ENCODE peak calls at places on chromosomes 6 and 20, in seven cellular contexts. One of them, this sample, is unnamed.

GRCh38 chr6:9614778-9615177 is 800.1 kb downstream of the TFAP2A start:
- DNase-seq in stimulated activated CD4-positive, alpha-beta T cell treated with anti-CD3 and anti-CD28 coated beads, Interleukin-1b, Interleukin-23, amount 100 ng/mL, for 48 hours: no peak
- DNase-seq in NCI-H2081: no peak
- DNase-seq in epithelial cell of esophagus: peak
- DNase-seq in lung: no peak
- DNase-seq in heart left ventricle: no peak
- DNase-seq in fibroblast of lung: no peak
- DNase-seq in this sample: no peak

GRCh38 chr20:1664911-1665310 is 7.3 kb upstream of the SIRPG start:
- DNase-seq in NCI-H2081: no peak
- DNase-seq in heart left ventricle: no peak
- DNase-seq in fibroblast of lung: no peak
- DNase-seq in lung: no peak
- DNase-seq in epithelial cell of esophagus: no peak
- DNase-seq in stimulated activated CD4-positive, alpha-beta T cell treated with anti-CD3 and anti-CD28 coated beads, Interleukin-1b, Interleukin-23, amount 100 ng/mL, for 48 hours: peak
- DNase-seq in this sample: peak

GRCh38 chr6:25312703-25313102 is 33.5 kb downstream of the CARMIL1 start:
- DNase-seq in epithelial cell of esophagus: peak
- DNase-seq in fibroblast of lung: peak
- DNase-seq in NCI-H2081: no peak
- DNase-seq in heart left ventricle: no peak
- DNase-seq in lung: no peak
- DNase-seq in stimulated activated CD4-positive, alpha-beta T cell treated with anti-CD3 and anti-CD28 coated beads, Interleukin-1b, Interleukin-23, amount 100 ng/mL, for 48 hours: no peak
- DNase-seq in this sample: no peak

GRCh38 chr20:19864130-19864529 is 106.1 kb downstream of the RIN2 start:
- DNase-seq in epithelial cell of esophagus: no peak
- DNase-seq in fibroblast of lung: no peak
- DNase-seq in stimulated activated CD4-positive, alpha-beta T cell treated with anti-CD3 and anti-CD28 coated beads, Interleukin-1b, Interleukin-23, amount 100 ng/mL, for 48 hours: no peak
- DNase-seq in heart left ventricle: no peak
- DNase-seq in lung: no peak
- DNase-seq in NCI-H2081: no peak
- DNase-seq in this sample: no peak

GRCh38 chr6:41846666-41847237 is 48.4 kb downstream of the USP49 start:
- DNase-seq in fibroblast of lung: peak
- DNase-seq in epithelial cell of esophagus: peak
- DNase-seq in NCI-H2081: peak
- DNase-seq in lung: peak
- DNase-seq in stimulated activated CD4-positive, alpha-beta T cell treated with anti-CD3 and anti-CD28 coated beads, Interleukin-1b, Interleukin-23, amount 100 ng/mL, for 48 hours: peak
- DNase-seq in heart left ventricle: peak
- DNase-seq in this sample: peak

GRCh38 chr20:57653546-57653900 is 33.3 kb upstream of the ZBP1 start:
- DNase-seq in lung: no peak
- DNase-seq in heart left ventricle: peak
- DNase-seq in fibroblast of lung: no peak
- DNase-seq in NCI-H2081: no peak
- DNase-seq in epithelial cell of esophagus: no peak
- DNase-seq in stimulated activated CD4-positive, alpha-beta T cell treated with anti-CD3 and anti-CD28 coated beads, Interleukin-1b, Interleukin-23, amount 100 ng/mL, for 48 hours: no peak
- DNase-seq in this sample: no peak

GRCh38 chr6:133184798-133185380 is 56.3 kb upstream of the EYA4 start:
- DNase-seq in fibroblast of lung: peak
- DNase-seq in NCI-H2081: peak
- DNase-seq in stimulated activated CD4-positive, alpha-beta T cell treated with anti-CD3 and anti-CD28 coated beads, Interleukin-1b, Interleukin-23, amount 100 ng/mL, for 48 hours: no peak
- DNase-seq in lung: no peak
- DNase-seq in epithelial cell of esophagus: peak
- DNase-seq in heart left ventricle: no peak
- DNase-seq in this sample: no peak

GRCh38 chr6:127207591-127208120 is 59.0 kb upstream of the RNF146 start:
- DNase-seq in fibroblast of lung: peak
- DNase-seq in heart left ventricle: no peak
- DNase-seq in epithelial cell of esophagus: no peak
- DNase-seq in NCI-H2081: no peak
- DNase-seq in stimulated activated CD4-positive, alpha-beta T cell treated with anti-CD3 and anti-CD28 coated beads, Interleukin-1b, Interleukin-23, amount 100 ng/mL, for 48 hours: no peak
- DNase-seq in lung: no peak
- DNase-seq in this sample: no peak

GRCh38 chr6:70163795-70164194 is 139.1 kb downstream of the COL9A1 start:
- DNase-seq in heart left ventricle: no peak
- DNase-seq in NCI-H2081: no peak
- DNase-seq in epithelial cell of esophagus: no peak
- DNase-seq in fibroblast of lung: no peak
- DNase-seq in stimulated activated CD4-positive, alpha-beta T cell treated with anti-CD3 and anti-CD28 coated beads, Interleukin-1b, Interleukin-23, amount 100 ng/mL, for 48 hours: no peak
- DNase-seq in lung: no peak
- DNase-seq in this sample: no peak

GRCh38 chr20:47201074-47201730 is 155.3 kb downstream of the ZMYND8 start:
- DNase-seq in fibroblast of lung: no peak
- DNase-seq in stimulated activated CD4-positive, alpha-beta T cell treated with anti-CD3 and anti-CD28 coated beads, Interleukin-1b, Interleukin-23, amount 100 ng/mL, for 48 hours: no peak
- DNase-seq in epithelial cell of esophagus: no peak
- DNase-seq in heart left ventricle: no peak
- DNase-seq in NCI-H2081: no peak
- DNase-seq in lung: no peak
- DNase-seq in this sample: no peak

GRCh38 chr20:54134445-54135220 is 39.2 kb downstream of the CYP24A1 start:
- DNase-seq in fibroblast of lung: peak
- DNase-seq in lung: no peak
- DNase-seq in heart left ventricle: no peak
- DNase-seq in epithelial cell of esophagus: peak
- DNase-seq in NCI-H2081: no peak
- DNase-seq in stimulated activated CD4-positive, alpha-beta T cell treated with anti-CD3 and anti-CD28 coated beads, Interleukin-1b, Interleukin-23, amount 100 ng/mL, for 48 hours: no peak
- DNase-seq in this sample: no peak

GRCh38 chr6:134689676-134690447 is 260.0 kb downstream of the ALDH8A1 start:
- DNase-seq in epithelial cell of esophagus: no peak
- DNase-seq in heart left ventricle: peak
- DNase-seq in fibroblast of lung: no peak
- DNase-seq in lung: no peak
- DNase-seq in stimulated activated CD4-positive, alpha-beta T cell treated with anti-CD3 and anti-CD28 coated beads, Interleukin-1b, Interleukin-23, amount 100 ng/mL, for 48 hours: no peak
- DNase-seq in NCI-H2081: no peak
- DNase-seq in this sample: no peak

GRCh38 chr6:42726026-42726425 is 3.6 kb upstream of the PRPH2 start:
- DNase-seq in fibroblast of lung: no peak
- DNase-seq in lung: no peak
- DNase-seq in epithelial cell of esophagus: no peak
- DNase-seq in stimulated activated CD4-positive, alpha-beta T cell treated with anti-CD3 and anti-CD28 coated beads, Interleukin-1b, Interleukin-23, amount 100 ng/mL, for 48 hours: no peak
- DNase-seq in heart left ventricle: no peak
- DNase-seq in NCI-H2081: no peak
- DNase-seq in this sample: no peak

GRCh38 chr6:41182069-41183034 is 18.6 kb downstream of the TREML2 start:
- DNase-seq in heart left ventricle: no peak
- DNase-seq in epithelial cell of esophagus: peak
- DNase-seq in stimulated activated CD4-positive, alpha-beta T cell treated with anti-CD3 and anti-CD28 coated beads, Interleukin-1b, Interleukin-23, amount 100 ng/mL, for 48 hours: peak
- DNase-seq in NCI-H2081: no peak
- DNase-seq in fibroblast of lung: peak
- DNase-seq in lung: peak
- DNase-seq in this sample: no peak

GRCh38 chr6:34131326-34132081 is 14.4 kb downstream of the GRM4 start:
- DNase-seq in epithelial cell of esophagus: no peak
- DNase-seq in heart left ventricle: no peak
- DNase-seq in stimulated activated CD4-positive, alpha-beta T cell treated with anti-CD3 and anti-CD28 coated beads, Interleukin-1b, Interleukin-23, amount 100 ng/mL, for 48 hours: no peak
- DNase-seq in fibroblast of lung: no peak
- DNase-seq in lung: no peak
- DNase-seq in NCI-H2081: no peak
- DNase-seq in this sample: no peak

GRCh38 chr6:170420264-170420663 is 113.7 kb downstream of the FAM120B start:
- DNase-seq in lung: no peak
- DNase-seq in NCI-H2081: no peak
- DNase-seq in stimulated activated CD4-positive, alpha-beta T cell treated with anti-CD3 and anti-CD28 coated beads, Interleukin-1b, Interleukin-23, amount 100 ng/mL, for 48 hours: no peak
- DNase-seq in heart left ventricle: no peak
- DNase-seq in epithelial cell of esophagus: no peak
- DNase-seq in fibroblast of lung: no peak
- DNase-seq in this sample: no peak

This sample was measured in activated T-helper 1 cell treated with anti-CD3 and anti-CD28 coated beads, Interleukin-2, amount 50 U/mL, for 16 hours.